ENCODE peak calls at places on chromosomes 12 and 14, in four cellular contexts. R is CD4-positive, CD25-positive, alpha-beta regulatory T cell; K is heart left ventricle; L is AG04450. N is an unnamed sample.

GRCh38 chr12:15782667-15783066 is 6.5 kb downstream of the EPS8 start:
- DNase-seq in R (no peak), K (no peak), L (no peak), N (no peak)

GRCh38 chr14:69581316-69581935 is 6.8 kb upstream of the CCDC177 start:
- DNase-seq in R (no peak), K (no peak), L (no peak), N (no peak)

GRCh38 chr12:112822056-112822455 is 30.5 kb downstream of the RPH3A start:
- DNase-seq in R (no peak), K (no peak), L (no peak), N (no peak)

GRCh38 chr12:70885952-70886351 is 34.6 kb downstream of the PTPRR start:
- DNase-seq in R (no peak), K (no peak), L (no peak), N (no peak)

GRCh38 chr12:31570880-31571279 is 20.1 kb downstream of the DENND5B start:
- DNase-seq in R (no peak), K (no peak), L (no peak), N (no peak)

GRCh38 chr12:123062682-123063426 is 82.4 kb downstream of the ARL6IP4 start:
- DNase-seq in R (no peak), K (peak), L (no peak), N (no peak)

GRCh38 chr14:65999865-66000264 is 486.3 kb upstream of the CCDC196 start:
- DNase-seq in R (no peak), K (no peak), L (no peak), N (no peak)

GRCh38 chr14:104723651-104724406 is at the start of gene ADSS1:
- DNase-seq in R (peak), K (peak), L (no peak), N (peak)

GRCh38 chr12:89306827-89307498 is 45.3 kb downstream of the DUSP6 start:
- DNase-seq in R (no peak), K (no peak), L (no peak), N (no peak)

GRCh38 chr12:97194551-97194950 is 268.1 kb upstream of the RMST start:
- DNase-seq in R (no peak), K (no peak), L (no peak), N (no peak)

GRCh38 chr12:90773526-90773925 is 181.4 kb downstream of the CCER1 start:
- DNase-seq in R (no peak), K (no peak), L (no peak), N (no peak)

GRCh38 chr14:99261916-99262787 is 9.8 kb downstream of the BCL11B start:
- DNase-seq in R (peak), K (no peak), L (no peak), N (no peak)

GRCh38 chr12:4909734-4910501 is at the start of gene KCNA1:
- DNase-seq in R (no peak), K (no peak), L (no peak), N (peak)

DNA sequence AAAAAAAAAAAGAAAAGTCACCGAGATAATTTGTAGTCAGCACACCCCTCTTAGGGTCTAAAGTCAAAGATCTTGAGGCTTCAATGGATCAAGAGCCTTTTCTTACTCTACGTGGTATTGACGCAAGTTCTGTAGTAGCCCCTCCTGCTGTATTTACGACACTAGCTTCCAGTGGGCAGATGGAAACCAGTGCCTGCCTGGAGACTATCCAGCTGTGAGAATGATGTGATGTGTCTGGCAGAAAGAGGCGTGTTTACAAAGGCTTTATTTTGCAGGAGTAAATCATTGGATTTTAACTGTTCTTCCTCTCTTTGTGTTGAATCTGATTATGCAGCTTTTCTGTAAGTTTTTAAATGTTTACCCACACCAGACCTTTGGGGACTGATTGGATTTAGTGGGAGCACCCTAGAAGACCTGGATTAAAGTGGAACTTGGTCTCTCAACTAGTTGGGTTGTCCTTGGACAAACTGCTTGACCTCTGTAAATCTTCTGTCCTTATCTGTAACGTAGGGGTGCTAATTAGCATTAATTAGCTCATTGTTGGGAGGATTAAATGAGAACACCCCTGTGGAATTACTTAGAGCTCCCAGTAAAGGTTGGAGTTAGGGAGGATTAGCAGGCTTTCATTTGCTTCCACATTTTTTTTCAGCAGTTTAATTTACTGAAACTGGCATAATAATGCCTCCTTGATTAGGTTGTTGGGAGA is 72.4 kb downstream of the RASSF3 start:
- DNase-seq in R (no peak), K (peak), L (peak), N (no peak)
- H3K27ac ChIP-seq in R (peak), K (peak), L (no peak), N (no peak)

GRCh38 chr12:22380029-22380428 is 45.5 kb upstream of the ST8SIA1 start:
- DNase-seq in R (no peak), K (no peak), L (no peak), N (no peak)
- H3K4me3 ChIP-seq in R (no peak), K (no peak), L (no peak), N (no peak)

GRCh38 chr12:1595026-1595561 is 713 bp upstream of the FBXL14 start:
- DNase-seq in R (no peak), K (no peak), L (no peak), N (no peak)

GRCh38 chr12:1592444-1593231 is 1.7 kb downstream of the FBXL14 start:
- DNase-seq in R (peak), K (peak), L (no peak), N (peak)

GRCh38 chr12:1593232-1594044 is 943 bp downstream of the FBXL14 start:
- DNase-seq in R (peak), K (no peak), L (no peak), N (peak)

GRCh38 chr12:1594295-1595025 is at the start of gene FBXL14:
- DNase-seq in R (peak), K (peak), L (no peak), N (peak)

DNA sequence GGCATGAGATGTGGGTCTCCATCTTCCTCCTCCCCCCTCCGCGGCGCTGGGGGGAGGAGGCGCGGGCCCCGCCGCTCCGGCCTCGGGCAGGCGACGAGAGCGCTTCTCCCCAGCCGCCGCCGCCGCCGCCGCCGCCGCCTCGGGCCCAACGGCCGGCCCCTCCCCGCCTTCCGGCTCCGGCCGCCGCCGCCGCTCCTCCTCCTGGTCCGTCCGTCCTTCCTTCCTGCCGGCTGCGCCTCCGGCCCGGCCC is 411 bp downstream of the FBXL14 start:
- DNase-seq in R (no peak), K (peak), L (no peak), N (peak)
- H3K27ac ChIP-seq in R (peak), K (peak), L (no peak), N (peak)

DNA sequence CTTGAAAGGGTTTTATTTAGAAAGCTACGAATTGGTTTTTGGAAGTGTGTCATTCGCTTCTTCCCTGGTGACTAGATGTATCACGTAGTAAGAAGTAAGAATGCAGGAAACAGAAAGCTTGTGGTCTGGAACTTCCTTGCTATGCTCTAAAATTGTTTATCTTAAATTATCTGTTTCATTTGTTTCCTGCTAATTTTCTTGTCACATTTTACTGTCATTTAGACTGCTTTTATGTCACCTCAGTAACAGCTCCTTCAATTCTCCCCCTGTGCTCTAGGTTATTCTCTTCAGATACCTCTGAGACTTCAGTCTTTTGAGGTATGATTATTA is 671 bp upstream of the CD69 start:
- DNase-seq in R (no peak), K (no peak), L (no peak), N (no peak)
- H3K4me3 ChIP-seq in R (peak), K (no peak), L (no peak), N (no peak)

DNA sequence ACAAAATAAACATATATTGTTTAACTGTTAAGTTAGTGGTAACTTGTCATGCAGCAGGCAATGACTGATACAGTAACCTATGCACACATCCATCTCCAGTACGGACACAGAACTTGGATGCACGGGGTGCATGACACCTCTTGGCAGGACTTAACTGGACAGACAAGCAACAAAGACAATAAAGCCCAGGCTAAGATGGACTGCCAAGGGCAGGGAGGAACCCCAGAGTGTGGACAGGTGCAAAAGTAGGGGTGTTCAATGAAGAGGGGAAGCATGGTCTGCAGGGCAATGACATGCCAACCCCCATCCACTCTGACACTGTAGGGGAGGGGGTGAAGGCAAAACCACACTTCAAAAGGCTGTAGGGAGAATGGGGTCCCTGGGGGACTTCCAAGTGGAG is 11.7 kb downstream of the SSH1 start:
- DNase-seq in R (no peak), K (no peak), L (no peak), N (no peak)
- H3K27ac ChIP-seq in R (no peak), K (peak), L (no peak), N (no peak)

GRCh38 chr12:111431772-111432171 is 26.0 kb downstream of the SH2B3 start:
- DNase-seq in R (no peak), K (no peak), L (no peak), N (no peak)

GRCh38 chr12:111436266-111436665 is 30.5 kb downstream of the SH2B3 start:
- DNase-seq in R (no peak), K (no peak), L (no peak), N (peak)

GRCh38 chr12:111434680-111435338 is 29.1 kb downstream of the SH2B3 start:
- DNase-seq in R (peak), K (peak), L (no peak), N (peak)

GRCh38 chr12:111435661-111436201 is 30.0 kb downstream of the SH2B3 start:
- DNase-seq in R (no peak), K (no peak), L (no peak), N (peak)

GRCh38 chr12:111434049-111434448 is 28.3 kb downstream of the SH2B3 start:
- DNase-seq in R (no peak), K (no peak), L (no peak), N (no peak)
- H3K4me3 ChIP-seq in R (peak), K (no peak), L (peak), N (no peak)

GRCh38 chr12:65943388-65944137 is 119.3 kb downstream of the HMGA2 start:
- DNase-seq in R (no peak), K (no peak), L (no peak), N (no peak)
- H3K27ac ChIP-seq in R (no peak), K (no peak), L (no peak), N (no peak)

GRCh38 chr14:88323086-88323519 is at the start of gene KCNK10:
- DNase-seq in R (no peak), K (no peak), L (no peak), N (no peak)

GRCh38 chr14:88327497-88327896 is 4.4 kb upstream of the KCNK10 start:
- DNase-seq in R (no peak), K (no peak), L (no peak), N (no peak)

GRCh38 chr14:88323520-88324199 is 591 bp upstream of the KCNK10 start:
- DNase-seq in R (no peak), K (no peak), L (no peak), N (peak)

GRCh38 chr14:88326352-88327103 is 3.5 kb upstream of the KCNK10 start:
- DNase-seq in R (no peak), K (no peak), L (no peak), N (no peak)

DNA sequence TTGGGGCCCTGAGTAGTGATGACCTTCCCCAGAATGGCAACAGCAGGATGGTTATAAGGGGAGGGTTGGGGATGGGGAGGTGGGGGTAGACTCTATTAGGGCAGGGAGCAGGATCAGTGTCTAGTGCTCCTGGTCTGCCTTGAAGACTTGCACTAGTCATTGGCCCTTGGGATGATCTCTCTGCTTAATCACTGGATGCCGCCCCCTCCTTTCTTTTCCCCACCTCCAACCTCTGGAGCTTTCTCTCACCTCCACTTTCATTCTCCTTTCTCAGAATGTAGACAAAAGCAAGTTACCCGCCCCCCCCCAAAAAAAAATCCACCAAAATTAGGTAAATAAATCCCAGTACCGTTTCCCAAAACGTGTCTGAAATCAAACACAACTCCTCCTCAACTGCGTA is 2.8 kb upstream of the KCNK10 start:
- DNase-seq in R (no peak), K (no peak), L (no peak), N (no peak)
- H3K4me3 ChIP-seq in R (no peak), K (no peak), L (no peak), N (no peak)

GRCh38 chr12:129483494-129483893 is 420.3 kb downstream of the TMEM132D start:
- DNase-seq in R (no peak), K (no peak), L (no peak), N (no peak)
- H3K27ac ChIP-seq in R (no peak), K (no peak), L (no peak), N (no peak)

GRCh38 chr14:55309761-55310365 is 38.6 kb downstream of the FBXO34 start:
- DNase-seq in R (no peak), K (no peak), L (no peak), N (no peak)
- H3K4me3 ChIP-seq in R (no peak), K (no peak), L (no peak), N (no peak)

N was measured in kidney.